ENCODE peak calls at places on chromosome 5, in seven cellular contexts. T is A549, E is neural progenitor cell, F is tibial artery, M is astrocyte, G is HCT116, V is left ventricle myocardium inferior. D is an unnamed sample. For H3K9me3, the result is how much of the 10 kb centered on the place peaks cover.

GRCh38 chr5:73205309-73205708 is 32.3 kb downstream of the TMEM174 start:
- DNase-seq in M (no peak), F (no peak), T (no peak), V (no peak), E (no peak), G (no peak), D (no peak)

GRCh38 chr5:115549154-115549553 is 4.6 kb upstream of the FEM1C start:
- DNase-seq in M (no peak), F (no peak), V (no peak), E (peak), G (peak), T (peak), D (no peak)

GRCh38 chr5:101675510-101675909 is 620.6 kb downstream of the SLCO4C1 start:
- DNase-seq in E (no peak), T (no peak), F (no peak), G (no peak), M (no peak), V (no peak), D (no peak)

GRCh38 chr5:9540791-9541190 is 5.1 kb downstream of the SEMA5A start:
- DNase-seq in E (no peak), V (no peak), T (no peak), G (no peak), F (no peak), M (peak), D (no peak)

GRCh38 chr5:9188956-9189355 is 356.9 kb downstream of the SEMA5A start:
- DNase-seq in V (no peak), E (no peak), T (no peak), M (no peak), G (no peak), F (no peak), D (no peak)

GRCh38 chr5:169581580-169582227 is 1.9 kb upstream of the SPDL1 start:
- DNase-seq in M (no peak), G (peak), T (peak), F (peak), E (peak), V (no peak), D (no peak)

GRCh38 chr5:139384591-139385051 is 1.5 kb upstream of the SLC23A1 start:
- DNase-seq in V (no peak), G (no peak), M (no peak), F (no peak), E (no peak), T (no peak), D (no peak)

GRCh38 chr5:43410414-43410813 is 1.8 kb downstream of the CCL28 start:
- DNase-seq in M (no peak), G (no peak), T (no peak), E (no peak), F (no peak), V (no peak), D (no peak)

GRCh38 chr5:1785984-1786383 is 13.7 kb downstream of the MRPL36 start:
- DNase-seq in G (no peak), F (no peak), V (no peak), T (no peak), E (no peak), M (no peak), D (no peak)

GRCh38 chr5:39192449-39193160 is 26.8 kb downstream of the FYB1 start:
- DNase-seq in T (no peak), F (no peak), V (no peak), G (no peak), M (no peak), E (no peak), D (no peak)

GRCh38 chr5:168967882-168968620 is 332.9 kb downstream of the SLIT3 start:
- DNase-seq in M (no peak), F (no peak), E (no peak), V (no peak), G (no peak), T (no peak), D (no peak)

GRCh38 chr5:151002250-151002649 is 18.1 kb upstream of the GPX3 start:
- DNase-seq in G (peak), V (no peak), T (peak), M (peak), E (peak), F (no peak), D (no peak)

GRCh38 chr5:145991044-145991575 is 54.7 kb downstream of the SH3RF2 start:
- DNase-seq in F (no peak), G (no peak), V (no peak), E (no peak), M (peak), T (no peak), D (no peak)

GRCh38 chr5:44770936-44771717 is 37.6 kb upstream of the MRPS30 start:
- DNase-seq in E (no peak), V (no peak), F (no peak), T (no peak), M (no peak), G (no peak), D (no peak)

GRCh38 chr5:42970636-42971559 is 69.2 kb downstream of the ANXA2R start:
- DNase-seq in M (no peak), G (no peak), F (no peak), V (peak), E (peak), T (peak), D (no peak)

GRCh38 chr5:74452851-74453250 is 187.7 kb downstream of the ENC1 start:
- DNase-seq in G (no peak), F (no peak), T (no peak), M (no peak), V (no peak), E (no peak), D (no peak)

GRCh38 chr5:76849767-76850291 is at the start of gene S100Z:
- DNase-seq in G (no peak), V (no peak), M (no peak), T (no peak), F (no peak), E (no peak), D (no peak)

GRCh38 chr5:112388739-112389138 is 30.3 kb downstream of the EPB41L4A start:
- DNase-seq in G (no peak), F (no peak), T (no peak), E (peak), V (no peak), M (no peak), D (no peak)

GRCh38 chr5:154571325-154572035 is 93.5 kb upstream of the HAND1 start:
- DNase-seq in T (no peak), F (no peak), M (no peak), E (no peak), V (no peak), G (no peak), D (no peak)

GRCh38 chr5:154573011-154573410 is 95.0 kb upstream of the HAND1 start:
- DNase-seq in V (no peak), T (no peak), E (no peak), M (no peak), F (no peak), G (no peak), D (no peak)

GRCh38 chr5:154577449-154577848 is 99.4 kb upstream of the HAND1 start:
- DNase-seq in F (no peak), E (no peak), M (no peak), G (peak), T (no peak), V (no peak), D (no peak)

GRCh38 chr5:154580422-154580821 is 102.4 kb upstream of the HAND1 start:
- DNase-seq in G (no peak), M (no peak), E (peak), V (no peak), T (no peak), F (no peak), D (no peak)

DNA sequence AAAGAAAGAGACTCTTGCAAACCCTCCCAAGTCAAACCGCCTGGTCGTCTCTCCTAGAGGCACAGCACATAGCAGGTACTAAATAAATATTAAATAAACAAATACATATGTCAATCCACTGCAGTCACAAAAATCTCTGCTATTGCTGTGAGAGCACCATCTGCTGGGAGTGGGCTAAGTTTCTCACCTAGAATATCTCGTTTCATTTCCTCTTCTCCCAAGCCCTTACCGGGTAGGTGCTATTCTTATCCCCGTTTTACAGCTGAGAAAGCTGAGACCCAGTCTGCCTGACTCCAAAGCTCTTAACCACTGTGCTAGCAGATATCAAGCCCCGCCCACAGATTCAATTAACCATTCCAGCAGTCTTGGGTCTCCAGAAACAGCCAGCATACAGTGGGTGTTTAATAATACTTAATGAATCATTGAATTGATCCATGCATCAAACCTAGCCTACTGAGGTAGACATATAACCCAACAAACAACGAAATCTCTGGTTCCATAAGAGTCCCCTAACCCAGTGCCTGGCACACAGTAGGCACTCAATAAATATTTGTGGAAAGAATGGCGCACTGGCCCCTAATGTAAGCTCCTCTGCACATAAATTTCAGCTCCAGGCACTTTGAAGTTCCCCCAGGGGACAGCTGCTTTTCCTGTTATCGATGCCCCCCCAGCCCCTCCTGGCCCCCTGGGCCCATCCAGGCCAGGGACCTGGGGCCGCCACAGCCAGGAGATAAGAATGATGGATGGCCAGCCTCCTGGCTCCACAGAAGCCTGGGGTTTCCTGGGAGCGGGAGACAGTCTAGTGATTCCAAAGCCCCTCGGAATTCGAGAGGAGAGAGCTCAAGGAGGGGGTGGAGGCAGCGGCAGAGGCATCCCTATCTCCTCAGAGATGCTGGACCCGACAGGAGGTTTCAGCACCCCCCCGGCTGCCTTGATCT is 98.1 kb upstream of the HAND1 start:
- DNase-seq in T (peak), G (no peak), M (no peak), E (no peak), F (no peak), V (no peak), D (no peak)
- TF ChIP-seq CTCF in T (peak), G (peak), M (no peak), E (no peak), F (no peak), V (no peak), D (no peak)

GRCh38 chr5:113989278-113989912 is 372.5 kb upstream of the KCNN2 start:
- DNase-seq in E (no peak), M (no peak), G (no peak), V (no peak), F (no peak), T (no peak), D (no peak)

GRCh38 chr5:113984928-113985327 is 376.9 kb upstream of the KCNN2 start:
- DNase-seq in M (no peak), E (no peak), F (no peak), G (no peak), T (no peak), V (no peak), D (no peak)

GRCh38 chr5:113985505-113985904 is 376.4 kb upstream of the KCNN2 start:
- DNase-seq in V (no peak), M (no peak), T (no peak), G (no peak), E (no peak), F (no peak), D (no peak)

GRCh38 chr5:113989913-113990305 is 372.0 kb upstream of the KCNN2 start:
- DNase-seq in M (peak), V (no peak), G (no peak), F (no peak), E (no peak), T (no peak), D (no peak)
- H3K4me3 ChIP-seq in M (no peak), V (no peak), G (no peak), F (no peak), E (no peak), T (peak), D (no peak)

DNA sequence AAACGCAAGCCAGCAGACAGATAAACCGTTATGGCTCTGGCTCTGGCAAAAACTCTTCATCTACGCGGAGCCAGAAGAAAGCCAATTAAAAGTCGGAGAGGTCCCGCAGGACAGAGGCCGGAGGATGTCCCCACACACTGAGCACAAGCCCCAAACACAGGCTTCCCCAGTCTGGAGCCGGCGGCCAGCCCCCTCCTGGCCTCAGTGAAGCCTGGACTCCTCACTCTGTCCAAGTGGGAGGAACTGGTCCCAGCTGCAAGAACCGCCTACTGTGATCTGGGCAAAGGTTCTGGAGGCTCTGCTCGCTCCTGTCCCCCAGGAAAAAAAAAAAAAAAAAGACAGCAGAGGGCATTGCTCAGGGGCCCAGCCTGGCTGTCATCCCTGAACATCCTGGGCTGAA is 44.4 kb downstream of the ADAMTS2 start:
- DNase-seq in F (no peak), M (no peak), V (peak), E (no peak), G (no peak), T (no peak), D (no peak)
- H3K9me3 ChIP-seq in F (under half), M (under half), V (under half), E (under half), G (under half), T (under half), D (under half)

GRCh38 chr5:37724395-37725125 is 115.3 kb downstream of the GDNF start:
- DNase-seq in V (no peak), G (no peak), F (no peak), M (peak), E (no peak), T (no peak), D (no peak)
- TF ChIP-seq CTCF in V (no peak), G (peak), F (no peak), M (no peak), E (peak), T (no peak), D (no peak)

GRCh38 chr5:55600536-55601208 is 65.9 kb upstream of the PLPP1 start:
- DNase-seq in M (peak), G (no peak), V (no peak), E (no peak), F (peak), T (peak), D (no peak)
- H3K4me3 ChIP-seq in M (no peak), G (peak), V (peak), E (no peak), F (no peak), T (peak), D (no peak)

GRCh38 chr5:141355641-141356040 is 820 bp downstream of the PCDHGA4 start:
- DNase-seq in V (no peak), M (no peak), E (no peak), G (no peak), F (no peak), T (no peak), D (no peak)
- H3K9me3 ChIP-seq in V (half or more), M (under half), E (under half), G (under half), F (under half), T (half or more), D (half or more)

GRCh38 chr5:60960591-60960990 is 15.6 kb downstream of the NDUFAF2 start:
- DNase-seq in G (peak), V (no peak), E (peak), T (peak), M (no peak), F (no peak), D (no peak)
- TF ChIP-seq CTCF in G (peak), V (peak), E (peak), T (peak), M (peak), F (no peak), D (peak)

GRCh38 chr5:172007795-172008465 is 1.5 kb upstream of the FBXW11 start:
- DNase-seq in E (no peak), V (no peak), T (no peak), G (no peak), F (no peak), M (peak), D (no peak)
- H3K4me3 ChIP-seq in E (peak), V (peak), T (peak), G (peak), F (peak), M (peak), D (peak)

DNA sequence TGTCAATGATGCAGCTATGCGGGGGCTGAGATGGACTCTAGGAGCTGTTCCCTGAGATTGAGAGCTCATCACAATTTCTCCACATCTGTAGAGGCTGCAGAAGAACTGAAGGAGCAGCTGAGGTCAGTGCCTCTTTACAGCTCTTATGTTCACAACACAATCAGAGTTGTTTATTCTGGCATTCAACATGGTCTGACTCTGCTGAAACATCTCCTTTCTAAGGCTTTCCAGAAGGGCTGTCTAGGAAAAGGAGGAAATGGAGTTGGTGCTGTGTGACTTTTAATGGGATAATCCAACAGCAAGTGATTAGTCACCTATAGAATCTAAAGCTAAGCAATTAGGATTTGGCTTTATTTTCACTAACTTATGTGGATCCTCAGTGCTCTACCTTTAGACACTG is 6.0 kb downstream of the POU5F2 start:
- DNase-seq in M (peak), T (no peak), E (no peak), V (no peak), G (no peak), F (no peak), D (peak)
- H3K9me3 ChIP-seq in M (under half), T (under half), E (under half), V (under half), G (under half), F (under half), D (under half)